ENCODE peak calls at places on chromosomes 16 and 17, in eight cellular contexts. One of them, this sample, is unnamed.

GRCh38 chr16:85004587-85005205 is 6.6 kb downstream of the ZDHHC7 start:
- DNase-seq in AG09309: peak
- DNase-seq in T-helper 1 cell: no peak
- DNase-seq in Calu3: no peak
- DNase-seq in fibroblast of mammary gland: peak
- DNase-seq in SW 1271: peak
- DNase-seq in NCI-H1436: no peak
- DNase-seq in M059J: peak
- DNase-seq in this sample: no peak

GRCh38 chr16:25699069-25699468 is 7.3 kb downstream of the HS3ST4 start:
- DNase-seq in fibroblast of mammary gland: no peak
- DNase-seq in NCI-H1436: no peak
- DNase-seq in M059J: no peak
- DNase-seq in SW 1271: no peak
- DNase-seq in AG09309: no peak
- DNase-seq in Calu3: no peak
- DNase-seq in T-helper 1 cell: no peak
- DNase-seq in this sample: no peak

GRCh38 chr16:85403693-85404092 is 209.4 kb upstream of the GSE1 start:
- DNase-seq in M059J: no peak
- DNase-seq in fibroblast of mammary gland: no peak
- DNase-seq in AG09309: no peak
- DNase-seq in NCI-H1436: no peak
- DNase-seq in SW 1271: no peak
- DNase-seq in Calu3: peak
- DNase-seq in T-helper 1 cell: no peak
- DNase-seq in this sample: no peak

GRCh38 chr17:61532818-61533217 is 58.2 kb downstream of the NACA2 start:
- DNase-seq in AG09309: no peak
- DNase-seq in SW 1271: no peak
- DNase-seq in Calu3: no peak
- DNase-seq in NCI-H1436: peak
- DNase-seq in M059J: peak
- DNase-seq in T-helper 1 cell: no peak
- DNase-seq in fibroblast of mammary gland: no peak
- DNase-seq in this sample: no peak

GRCh38 chr17:50360716-50361115 is 12.3 kb downstream of the MRPL27 start:
- DNase-seq in T-helper 1 cell: no peak
- DNase-seq in NCI-H1436: no peak
- DNase-seq in AG09309: no peak
- DNase-seq in SW 1271: no peak
- DNase-seq in fibroblast of mammary gland: no peak
- DNase-seq in Calu3: no peak
- DNase-seq in M059J: no peak
- DNase-seq in this sample: no peak

GRCh38 chr16:81415757-81416156 is 28.9 kb upstream of the CMIP start:
- DNase-seq in SW 1271: no peak
- DNase-seq in AG09309: no peak
- DNase-seq in T-helper 1 cell: no peak
- DNase-seq in NCI-H1436: no peak
- DNase-seq in M059J: no peak
- DNase-seq in fibroblast of mammary gland: no peak
- DNase-seq in Calu3: no peak
- DNase-seq in this sample: no peak

GRCh38 chr17:1122681-1123396 is 56.9 kb downstream of the ABR start:
- DNase-seq in AG09309: no peak
- DNase-seq in Calu3: peak
- DNase-seq in fibroblast of mammary gland: peak
- DNase-seq in SW 1271: peak
- DNase-seq in NCI-H1436: peak
- DNase-seq in M059J: peak
- DNase-seq in T-helper 1 cell: peak
- DNase-seq in this sample: peak

GRCh38 chr16:67781548-67781921 is 24.8 kb downstream of the RANBP10 start:
- DNase-seq in NCI-H1436: no peak
- DNase-seq in SW 1271: no peak
- DNase-seq in T-helper 1 cell: no peak
- DNase-seq in fibroblast of mammary gland: no peak
- DNase-seq in Calu3: no peak
- DNase-seq in AG09309: no peak
- DNase-seq in M059J: no peak
- DNase-seq in this sample: no peak

GRCh38 chr17:79542718-79543117 is 68.1 kb downstream of the RBFOX3 start:
- DNase-seq in Calu3: no peak
- DNase-seq in T-helper 1 cell: no peak
- DNase-seq in AG09309: no peak
- DNase-seq in fibroblast of mammary gland: no peak
- DNase-seq in M059J: no peak
- DNase-seq in SW 1271: no peak
- DNase-seq in NCI-H1436: no peak
- DNase-seq in this sample: no peak

GRCh38 chr16:79316004-79316458 is 284.5 kb downstream of the MAF start:
- DNase-seq in AG09309: no peak
- DNase-seq in NCI-H1436: no peak
- DNase-seq in SW 1271: no peak
- DNase-seq in M059J: no peak
- DNase-seq in Calu3: no peak
- DNase-seq in fibroblast of mammary gland: no peak
- DNase-seq in T-helper 1 cell: no peak
- DNase-seq in this sample: no peak

GRCh38 chr16:58366247-58367031 is 25.8 kb upstream of the GINS3 start:
- DNase-seq in AG09309: no peak
- DNase-seq in NCI-H1436: no peak
- DNase-seq in T-helper 1 cell: no peak
- DNase-seq in Calu3: no peak
- DNase-seq in fibroblast of mammary gland: peak
- DNase-seq in M059J: peak
- DNase-seq in SW 1271: no peak
- DNase-seq in this sample: no peak

GRCh38 chr17:50468120-50469004 is at the start of gene CHAD:
- DNase-seq in T-helper 1 cell: no peak
- DNase-seq in Calu3: no peak
- DNase-seq in fibroblast of mammary gland: no peak
- DNase-seq in AG09309: no peak
- DNase-seq in NCI-H1436: no peak
- DNase-seq in M059J: no peak
- DNase-seq in SW 1271: no peak
- DNase-seq in this sample: no peak

GRCh38 chr17:77750427-77751043 is 208.0 kb upstream of the TNRC6C start:
- DNase-seq in Calu3: no peak
- DNase-seq in T-helper 1 cell: no peak
- DNase-seq in fibroblast of mammary gland: no peak
- DNase-seq in NCI-H1436: no peak
- DNase-seq in AG09309: no peak
- DNase-seq in SW 1271: no peak
- DNase-seq in M059J: no peak
- DNase-seq in this sample: no peak

GRCh38 chr17:78168906-78169793 is 769 bp downstream of the SYNGR2 start:
- DNase-seq in Calu3: peak
- DNase-seq in T-helper 1 cell: peak
- DNase-seq in SW 1271: peak
- DNase-seq in fibroblast of mammary gland: no peak
- DNase-seq in M059J: peak
- DNase-seq in NCI-H1436: no peak
- DNase-seq in AG09309: no peak
- DNase-seq in this sample: peak

GRCh38 chr17:6677158-6677831 is 25.7 kb downstream of the C17orf100 start:
- DNase-seq in AG09309: peak
- DNase-seq in NCI-H1436: no peak
- DNase-seq in Calu3: no peak
- DNase-seq in T-helper 1 cell: no peak
- DNase-seq in SW 1271: no peak
- DNase-seq in fibroblast of mammary gland: no peak
- DNase-seq in M059J: peak
- DNase-seq in this sample: no peak

GRCh38 chr17:50133769-50134099 is 3.8 kb upstream of the SAMD14 start:
- DNase-seq in AG09309: no peak
- DNase-seq in SW 1271: no peak
- DNase-seq in T-helper 1 cell: no peak
- DNase-seq in fibroblast of mammary gland: no peak
- DNase-seq in Calu3: no peak
- DNase-seq in M059J: no peak
- DNase-seq in NCI-H1436: no peak
- DNase-seq in this sample: peak

GRCh38 chr17:81412490-81413093 is 17.3 kb downstream of the BAHCC1 start:
- DNase-seq in AG09309: no peak
- DNase-seq in NCI-H1436: no peak
- DNase-seq in T-helper 1 cell: no peak
- DNase-seq in M059J: no peak
- DNase-seq in SW 1271: no peak
- DNase-seq in Calu3: no peak
- DNase-seq in fibroblast of mammary gland: peak
- DNase-seq in this sample: peak

GRCh38 chr16:19583665-19584300 is 28.3 kb downstream of the VPS35L start:
- DNase-seq in AG09309: no peak
- DNase-seq in M059J: peak
- DNase-seq in Calu3: peak
- DNase-seq in T-helper 1 cell: no peak
- DNase-seq in fibroblast of mammary gland: peak
- DNase-seq in SW 1271: no peak
- DNase-seq in NCI-H1436: peak
- DNase-seq in this sample: no peak

GRCh38 chr17:79785900-79786810 is 8.2 kb downstream of the CBX2 start:
- DNase-seq in AG09309: no peak
- DNase-seq in SW 1271: no peak
- DNase-seq in M059J: no peak
- DNase-seq in Calu3: no peak
- DNase-seq in fibroblast of mammary gland: no peak
- DNase-seq in T-helper 1 cell: no peak
- DNase-seq in NCI-H1436: no peak
- DNase-seq in this sample: no peak

GRCh38 chr17:12605222-12605621 is 60.5 kb upstream of the MYOCD start:
- DNase-seq in M059J: peak
- DNase-seq in AG09309: peak
- DNase-seq in fibroblast of mammary gland: peak
- DNase-seq in SW 1271: no peak
- DNase-seq in Calu3: no peak
- DNase-seq in T-helper 1 cell: no peak
- DNase-seq in NCI-H1436: no peak
- DNase-seq in this sample: no peak

GRCh38 chr16:56339431-56340195 is 85.7 kb downstream of the AMFR start:
- DNase-seq in Calu3: no peak
- DNase-seq in T-helper 1 cell: no peak
- DNase-seq in M059J: no peak
- DNase-seq in AG09309: no peak
- DNase-seq in fibroblast of mammary gland: no peak
- DNase-seq in NCI-H1436: no peak
- DNase-seq in SW 1271: no peak
- DNase-seq in this sample: no peak